ENCODE peak calls at places on chromosomes 6 and 20, in seven cellular contexts. E, Z, W, R, J, B and G are unnamed samples.

GRCh38 chr6:158608221-158608620 is 36.3 kb downstream of the DYNLT1 start:
- DNase-seq in W (no peak), E (no peak), B (no peak), J (no peak), Z (no peak), R (no peak), G (no peak)

GRCh38 chr6:112433457-112433856 is 86.3 kb downstream of the RFPL4B start:
- DNase-seq in W (no peak), Z (no peak), B (no peak), J (no peak), E (no peak), R (no peak), G (no peak)

GRCh38 chr6:17038316-17038715 is 63.5 kb upstream of the STMND1 start:
- DNase-seq in J (peak; percentile 79), Z (no peak), B (no peak), R (peak; percentile 82), E (no peak), W (peak; percentile 62), G (peak; percentile 59)

GRCh38 chr20:13226367-13226766 is 5.3 kb downstream of the ISM1 start:
- DNase-seq in E (no peak), W (no peak), Z (no peak), R (no peak), B (no peak), J (no peak), G (no peak)

GRCh38 chr6:48229849-48230248 is 118.9 kb upstream of the PTCHD4 start:
- DNase-seq in E (no peak), J (no peak), R (no peak), W (peak; percentile 38), B (no peak), Z (no peak), G (no peak)

GRCh38 chr6:166423781-166424180 is 41.0 kb upstream of the MPC1 start:
- DNase-seq in W (no peak), Z (no peak), J (no peak), B (no peak), R (no peak), E (no peak), G (no peak)

GRCh38 chr20:10329387-10330005 is 104.5 kb downstream of the MKKS start:
- DNase-seq in R (peak; percentile 80), J (no peak), W (no peak), B (no peak), Z (no peak), E (no peak), G (no peak)

GRCh38 chr20:38217791-38218565 is 42.6 kb downstream of the KIAA1755 start:
- DNase-seq in Z (no peak), E (peak; percentile 77), B (peak; percentile 74), R (peak; percentile 98), W (peak; percentile 96), J (peak; percentile 97), G (peak; percentile 89)

DNA sequence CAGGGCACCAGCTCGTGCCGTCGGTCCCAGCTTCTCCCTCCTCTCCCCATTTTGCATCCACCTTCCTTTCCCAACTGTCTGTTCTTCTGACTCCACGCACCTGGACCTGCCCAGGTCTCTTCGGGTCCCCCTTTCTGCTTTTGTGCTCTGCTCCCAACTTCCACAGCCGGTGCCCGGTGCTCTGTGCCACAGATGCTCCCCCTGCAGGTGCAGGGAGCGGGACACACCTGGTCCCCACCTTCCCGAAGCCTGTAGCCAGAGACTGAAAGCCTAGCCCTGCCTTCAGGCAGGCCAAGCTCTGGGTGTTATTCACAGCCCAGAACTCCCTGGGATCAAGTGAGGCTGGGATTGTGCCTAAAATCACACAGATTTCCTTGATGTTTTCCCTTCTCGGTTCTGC is 24.6 kb upstream of the BMP7 start:
- DNase-seq in Z (no peak), W (no peak), E (peak; percentile 49), R (no peak), J (no peak), B (no peak), G (no peak)
- TF ChIP-seq CTCF in Z (no peak), W (no peak), E (peak; percentile 56), R (no peak), J (no peak), B (no peak), G (no peak)

GRCh38 chr20:19784511-19785172 is 26.6 kb downstream of the RIN2 start:
- DNase-seq in R (peak; percentile 91), E (peak; percentile 25), J (peak; percentile 91), Z (no peak), B (peak; percentile 84), W (peak; percentile 92), G (peak; percentile 94)

GRCh38 chr20:19786311-19786710 is 28.3 kb downstream of the RIN2 start:
- DNase-seq in B (peak; percentile 94), Z (no peak), J (peak; percentile 92), R (peak; percentile 89), W (peak; percentile 97), E (no peak), G (peak; percentile 93)

GRCh38 chr20:19785886-19786285 is 27.8 kb downstream of the RIN2 start:
- DNase-seq in E (no peak), Z (no peak), R (no peak), W (no peak), J (peak; percentile 42), B (no peak), G (peak; percentile 51)

GRCh38 chr20:19783966-19784401 is 25.9 kb downstream of the RIN2 start:
- DNase-seq in B (no peak), W (peak; percentile 56), Z (no peak), R (peak; percentile 38), J (peak; percentile 82), E (no peak), G (peak; percentile 74)

DNA sequence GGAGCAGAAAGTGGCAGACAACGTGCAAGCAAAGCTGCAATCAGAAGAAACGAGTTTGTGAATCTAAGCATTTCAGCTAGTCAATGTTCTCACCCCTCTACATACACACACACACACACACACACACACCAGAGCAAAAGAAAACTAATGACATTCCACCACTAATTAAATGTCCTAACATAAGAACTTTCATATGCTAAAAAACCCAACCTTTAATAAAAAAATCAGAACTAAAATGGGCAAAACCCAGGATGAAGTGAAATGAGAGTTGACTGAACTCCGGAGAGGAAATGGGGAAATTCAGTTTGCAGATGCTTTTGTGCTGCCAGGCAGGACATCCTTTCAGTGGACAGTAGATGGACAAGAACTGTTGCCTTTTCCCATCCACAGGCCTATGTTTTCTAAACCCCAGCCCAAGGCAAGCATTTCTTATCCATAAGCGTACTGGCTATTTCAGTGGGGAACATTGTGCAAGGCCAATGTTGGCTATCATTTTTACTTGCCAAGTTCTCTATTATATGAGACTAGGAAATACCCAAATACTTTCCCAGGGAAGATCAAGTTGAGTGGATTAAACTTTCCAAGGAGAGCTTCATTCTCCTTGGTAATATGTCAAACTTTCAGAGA is 27.2 kb downstream of the RIN2 start:
- DNase-seq in B (no peak), E (no peak), Z (no peak), R (peak; percentile 41), W (peak; percentile 88), J (peak; percentile 68), G (peak; percentile 69)
- TF ChIP-seq CTCF in B (no peak), E (no peak), Z (no peak), R (no peak), W (peak; percentile 7), J (no peak), G (no peak)

GRCh38 chr20:48819089-48819488 is 8.7 kb downstream of the PREX1 start:
- DNase-seq in R (no peak), E (no peak), B (no peak), J (no peak), Z (no peak), W (no peak), G (no peak)

GRCh38 chr20:48818481-48818987 is 9.3 kb downstream of the PREX1 start:
- DNase-seq in E (no peak), Z (no peak), J (no peak), B (no peak), R (no peak), W (no peak), G (no peak)

GRCh38 chr20:48816282-48816860 is 11.4 kb downstream of the PREX1 start:
- DNase-seq in R (no peak), Z (no peak), B (no peak), W (no peak), E (no peak), J (no peak), G (no peak)

GRCh38 chr20:48818031-48818370 is 9.8 kb downstream of the PREX1 start:
- DNase-seq in J (no peak), R (no peak), B (no peak), Z (no peak), W (no peak), E (no peak), G (no peak)

DNA sequence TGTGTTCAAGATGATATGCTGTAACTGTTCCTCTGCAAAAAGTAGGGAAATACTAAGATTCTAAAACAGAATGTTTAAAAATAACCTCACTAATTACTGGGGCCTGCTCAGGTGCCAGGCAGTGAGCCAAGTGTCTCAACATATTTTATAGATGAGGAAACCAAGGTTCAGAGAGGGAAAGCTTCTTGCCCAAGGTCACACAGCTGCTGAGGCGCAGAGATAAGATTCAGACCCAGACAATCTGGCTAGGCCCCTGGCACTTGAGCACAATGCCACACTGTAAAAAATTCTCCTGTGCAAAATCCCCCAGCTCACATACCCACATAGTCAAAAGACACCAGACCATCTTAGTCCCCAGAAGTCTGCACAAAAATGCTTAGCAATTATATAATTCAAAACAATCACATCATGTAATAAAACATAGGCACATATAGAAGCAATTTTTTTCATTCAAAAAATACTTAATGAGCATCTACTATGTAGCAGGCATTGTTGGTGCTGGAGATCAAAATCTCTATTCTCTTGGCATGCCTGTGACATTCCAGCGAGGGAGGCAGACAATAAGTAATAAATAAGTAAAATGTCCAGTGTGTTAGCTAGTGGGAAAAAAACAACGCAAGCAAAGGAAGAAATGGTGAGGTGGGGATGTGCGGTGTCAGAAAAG is 10.3 kb downstream of the PREX1 start:
- DNase-seq in B (no peak), E (no peak), R (no peak), Z (no peak), W (no peak), J (no peak), G (no peak)
- TF ChIP-seq CTCF in B (no peak), E (no peak), R (no peak), Z (no peak), W (no peak), J (no peak), G (no peak)

GRCh38 chr20:45101333-45101850 is 465 bp upstream of the KCNS1 start:
- DNase-seq in W (no peak), B (no peak), Z (no peak), E (no peak), R (no peak), J (no peak), G (no peak)
- TF ChIP-seq CTCF in W (no peak), B (no peak), Z (no peak), E (peak; percentile 17), R (no peak), J (no peak), G (no peak)

DNA sequence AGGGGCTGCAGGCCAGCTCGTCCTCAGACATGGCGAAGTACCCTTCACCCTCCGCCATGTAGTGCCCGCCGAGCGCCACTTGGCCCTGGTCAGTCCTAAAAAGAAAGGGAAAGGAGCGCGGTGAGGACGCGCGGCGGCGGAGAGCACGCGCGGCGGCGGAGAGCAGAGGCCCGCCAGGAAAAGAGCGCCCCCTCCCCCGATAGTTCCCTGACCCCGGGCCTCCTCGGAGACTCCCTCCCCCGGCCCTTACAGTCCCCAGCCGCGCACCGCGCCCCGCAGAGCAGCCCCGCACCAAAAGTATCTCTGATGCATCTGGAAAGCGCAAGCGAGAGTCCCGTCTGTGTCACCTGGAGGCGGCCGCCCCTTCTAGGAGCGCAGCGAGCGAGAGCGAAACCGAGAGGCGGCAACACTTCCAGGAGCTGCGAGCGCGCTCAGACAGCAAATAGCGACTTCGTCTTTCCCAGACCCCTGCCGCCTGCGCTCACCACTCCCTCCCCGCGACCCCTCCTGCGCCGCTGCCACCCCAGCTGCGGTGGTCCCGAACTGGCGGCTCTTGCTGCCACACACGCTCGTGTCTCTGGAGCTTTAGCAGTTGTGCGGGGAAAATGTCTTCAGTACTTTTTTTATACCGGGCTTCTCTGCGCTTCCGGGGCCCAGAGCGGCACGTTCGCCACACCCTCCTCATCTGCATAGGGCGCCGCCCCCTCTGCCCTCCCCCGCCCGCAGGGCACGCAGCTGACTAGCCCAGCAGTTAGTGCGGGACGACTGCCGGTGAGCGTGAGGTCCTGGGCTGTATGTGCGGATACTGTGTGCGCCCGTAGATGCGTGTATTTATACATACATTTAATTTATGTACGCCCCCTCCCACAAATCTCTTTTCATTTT is at the start of gene TENT5A:
- DNase-seq in E (peak; percentile 94), B (peak; percentile 55), J (peak; percentile 88), Z (peak; percentile 73), R (peak; percentile 97), W (peak; percentile 92), G (peak; percentile 95)
- TF ChIP-seq CTCF in E (no peak), B (no peak), J (no peak), Z (no peak), R (no peak), W (no peak), G (peak; percentile 21)